ENCODE peak calls at places on chromosomes 6 and 20, in eight cellular contexts. P is skeletal muscle cell; X is neuronal stem cell; W is aorta; J is CD8-positive, alpha-beta memory T cell; Q is astrocyte of the spinal cord; N is transverse colon; U is AG10803. A is an unnamed sample.

GRCh38 chr20:62230696-62231095 is 7.6 kb upstream of the OSBPL2 start:
- DNase-seq in Q (no peak), P (no peak), N (no peak), U (no peak), W (no peak), J (no peak), X (no peak), A (no peak)

GRCh38 chr6:16082367-16082766 is 46.5 kb upstream of the MYLIP start:
- DNase-seq in N (no peak), W (no peak), Q (no peak), J (no peak), U (no peak), X (no peak), P (no peak), A (no peak)

GRCh38 chr6:16136536-16137450 is 7.9 kb downstream of the MYLIP start:
- DNase-seq in W (no peak), X (no peak), U (peak; percentile 86), P (peak; percentile 74), N (no peak), J (no peak), Q (peak; percentile 88), A (peak; percentile 80)

GRCh38 chr6:166572370-166573261 is 13.9 kb downstream of the RAMACL start:
- DNase-seq in X (no peak), J (no peak), P (peak; percentile 82), U (peak; percentile 64), Q (peak; percentile 82), W (no peak), N (no peak), A (no peak)

GRCh38 chr20:51481311-51481997 is 61.1 kb downstream of the NFATC2 start:
- DNase-seq in P (no peak), U (no peak), X (no peak), Q (no peak), N (no peak), W (no peak), J (peak; percentile 49), A (no peak)

GRCh38 chr20:57094171-57094891 is 172.1 kb downstream of the BMP7 start:
- DNase-seq in Q (no peak), N (no peak), X (no peak), W (peak; percentile 51), J (no peak), P (no peak), U (no peak), A (no peak)

GRCh38 chr6:43945778-43946100 is 175.7 kb downstream of the VEGFA start:
- DNase-seq in P (no peak), J (no peak), U (no peak), Q (no peak), N (no peak), X (no peak), W (no peak), A (no peak)

GRCh38 chr6:12313992-12314589 is 23.9 kb downstream of the EDN1 start:
- DNase-seq in N (peak; percentile 38), X (no peak), J (no peak), U (peak; percentile 84), Q (no peak), W (no peak), P (peak; percentile 32), A (no peak)

GRCh38 chr6:133741375-133741861 is 147.5 kb upstream of the TCF21 start:
- DNase-seq in N (no peak), P (no peak), Q (no peak), J (no peak), X (peak; percentile 29), W (no peak), U (peak; percentile 58), A (no peak)

GRCh38 chr20:56463428-56463827 is 5.0 kb upstream of the RTF2 start:
- DNase-seq in X (no peak), Q (no peak), W (no peak), U (no peak), N (no peak), P (no peak), J (no peak), A (no peak)

GRCh38 chr6:53059648-53060589 is 5.3 kb upstream of the FBXO9 start:
- DNase-seq in U (no peak), P (no peak), W (no peak), Q (no peak), X (no peak), J (no peak), N (no peak), A (no peak)

GRCh38 chr20:41082306-41082705 is 53.7 kb downstream of the TOP1 start:
- DNase-seq in P (no peak), W (no peak), Q (no peak), U (no peak), J (no peak), X (no peak), N (no peak), A (no peak)

GRCh38 chr6:79842382-79843040 is 104.8 kb downstream of the ELOVL4 start:
- DNase-seq in N (no peak), X (no peak), U (no peak), Q (no peak), P (no peak), W (no peak), J (no peak), A (no peak)

GRCh38 chr6:43246301-43247114 is 3.2 kb downstream of the TTBK1 start:
- DNase-seq in W (no peak), U (no peak), N (peak; percentile 71), Q (peak; percentile 8), X (peak; percentile 88), P (no peak), J (no peak), A (no peak)

GRCh38 chr6:35224720-35225119 is 11.0 kb downstream of the SCUBE3 start:
- DNase-seq in W (no peak), N (no peak), X (no peak), J (no peak), Q (no peak), P (no peak), U (no peak), A (no peak)

GRCh38 chr20:59222982-59223610 is 59.5 kb downstream of the ZNF831 start:
- DNase-seq in U (no peak), J (no peak), Q (no peak), W (no peak), P (no peak), N (no peak), X (no peak), A (no peak)

GRCh38 chr20:1702288-1702687 is 44.7 kb upstream of the SIRPG start:
- DNase-seq in J (no peak), X (no peak), W (no peak), N (no peak), P (no peak), U (peak; percentile 47), Q (peak; percentile 1), A (no peak)

GRCh38 chr20:1130849-1131248 is 12.4 kb downstream of the PSMF1 start:
- DNase-seq in P (no peak), N (no peak), J (no peak), Q (no peak), U (no peak), W (peak; percentile 78), X (no peak), A (no peak)

GRCh38 chr20:17693534-17694001 is 6.2 kb upstream of the BANF2 start:
- DNase-seq in W (no peak), N (no peak), J (no peak), U (no peak), X (no peak), P (no peak), Q (no peak), A (no peak)

GRCh38 chr20:46637861-46638366 is 13.3 kb downstream of the SLC13A3 start:
- DNase-seq in X (no peak), P (no peak), J (no peak), N (no peak), U (no peak), Q (no peak), W (no peak), A (no peak)

GRCh38 chr6:38279945-38280588 is 359.7 kb downstream of the BTBD9 start:
- DNase-seq in W (no peak), J (no peak), X (no peak), U (peak; percentile 36), P (no peak), Q (no peak), N (no peak), A (no peak)

GRCh38 chr6:25831532-25832306 is at the start of gene SLC17A1:
- DNase-seq in P (no peak), W (no peak), Q (no peak), U (no peak), J (no peak), X (no peak), N (no peak), A (no peak)

GRCh38 chr6:25832670-25833069 is 818 bp upstream of the SLC17A1 start:
- DNase-seq in U (no peak), Q (no peak), N (no peak), W (no peak), X (no peak), P (no peak), J (no peak), A (no peak)

GRCh38 chr6:25830461-25830860 is 1.4 kb downstream of the SLC17A1 start:
- DNase-seq in W (no peak), U (no peak), J (no peak), P (no peak), Q (no peak), N (no peak), X (no peak), A (no peak)

GRCh38 chr6:25833136-25833535 is 1.3 kb upstream of the SLC17A1 start:
- DNase-seq in W (no peak), P (no peak), U (no peak), J (no peak), N (no peak), X (no peak), Q (no peak), A (no peak)

GRCh38 chr6:25832307-25832662 is 433 bp upstream of the SLC17A1 start:
- DNase-seq in X (no peak), W (no peak), U (no peak), Q (no peak), J (no peak), N (no peak), P (no peak), A (no peak)
- H3K4me3 ChIP-seq in X (no peak overlapping the region), W (no peak overlapping the region), U (no peak overlapping the region), Q (no peak overlapping the region), J (no peak overlapping the region), N (no peak overlapping the region), P (no peak overlapping the region), A (no peak overlapping the region)

DNA sequence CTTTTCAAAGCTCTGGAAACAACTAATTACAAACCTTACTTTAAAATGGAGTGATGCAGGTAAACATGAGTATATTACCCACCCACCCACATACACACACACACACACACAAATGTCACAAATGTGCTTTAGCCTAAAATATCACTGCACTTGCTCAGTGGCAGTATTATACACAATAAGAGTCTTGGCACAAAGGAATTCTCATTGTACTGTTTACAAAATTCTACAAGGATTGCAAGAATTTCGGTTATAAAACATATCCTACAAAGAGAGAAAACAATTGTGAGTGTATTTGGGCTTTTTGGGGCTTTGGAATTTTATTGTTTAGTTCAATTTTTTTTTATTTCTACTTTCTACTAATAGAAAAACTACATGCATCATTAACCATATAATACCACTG is 113.2 kb upstream of the BEND6 start:
- DNase-seq in U (no peak), P (no peak), N (no peak), Q (no peak), W (no peak), X (no peak), J (no peak), A (no peak)
- H3K4me3 ChIP-seq in U (peak overlapping the region; percentile 83), P (peak overlapping the region; percentile 86), N (peak overlapping the region; percentile 57), Q (peak overlapping the region; percentile 71), W (no peak overlapping the region), X (no peak overlapping the region), J (no peak overlapping the region), A (peak overlapping the region; percentile 77)

GRCh38 chr6:144345451-144345850 is 60.3 kb downstream of the UTRN start:
- DNase-seq in U (no peak), X (no peak), N (no peak), Q (no peak), W (no peak), P (no peak), J (no peak), A (no peak)
- H3K4me3 ChIP-seq in U (no peak overlapping the region), X (no peak overlapping the region), N (no peak overlapping the region), Q (no peak overlapping the region), W (no peak overlapping the region), P (no peak overlapping the region), J (peak overlapping the region; percentile 75), A (no peak overlapping the region)

GRCh38 chr6:11231564-11232176 is 798 bp downstream of the NEDD9 start:
- DNase-seq in N (no peak), P (no peak), U (no peak), J (no peak), W (no peak), X (no peak), Q (peak; percentile 86), A (no peak)
- H3K4me3 ChIP-seq in N (peak overlapping the region; percentile 58), P (peak overlapping the region; percentile 82), U (peak overlapping the region; percentile 90), J (peak overlapping the region; percentile 66), W (peak overlapping the region; percentile 99), X (peak overlapping the region; percentile 82), Q (peak overlapping the region; percentile 74), A (peak overlapping the region; percentile 71)

A was measured in AG09309.